ENCODE peak calls at places on chromosomes 3 and 15, in eight cellular contexts. H is psoas muscle; L is transverse colon; Q is ascending aorta; S is gastrocnemius medialis; J is SK-N-SH; K is lung; O is naive thymus-derived CD4-positive, alpha-beta T cell. D is an unnamed sample. For H3K4me1 and H3K9me3, the result is how much of the 10 kb centered on the place peaks cover.

GRCh38 chr3:197023998-197024651 is 5.5 kb downstream of the MELTF start:
- DNase-seq in S (no peak), J (no peak), O (no peak), H (peak), L (no peak), K (no peak), Q (no peak), D (no peak)

GRCh38 chr3:175260145-175260794 is 401.1 kb downstream of the NAALADL2 start:
- DNase-seq in H (no peak), K (no peak), O (no peak), J (no peak), L (no peak), Q (no peak), S (no peak), D (no peak)

GRCh38 chr3:123634149-123635051 is 49.5 kb upstream of the HACD2 start:
- DNase-seq in Q (no peak), H (no peak), S (no peak), L (no peak), J (no peak), K (no peak), O (no peak), D (peak)

GRCh38 chr3:162217603-162218002 is 721.0 kb downstream of the OTOL1 start:
- DNase-seq in Q (no peak), S (peak), J (no peak), L (no peak), K (no peak), H (no peak), O (no peak), D (no peak)

GRCh38 chr3:129597087-129597791 is 9.2 kb downstream of the PLXND1 start:
- DNase-seq in S (no peak), O (no peak), H (no peak), L (no peak), J (no peak), K (no peak), Q (no peak), D (peak)

GRCh38 chr3:81173514-81173913 is 587.9 kb downstream of the GBE1 start:
- DNase-seq in J (no peak), O (no peak), L (no peak), H (no peak), Q (no peak), S (no peak), K (no peak), D (no peak)

GRCh38 chr3:186413615-186414415 is 51.8 kb upstream of the DGKG start:
- DNase-seq in Q (no peak), H (peak), L (peak), J (peak), S (peak), K (peak), O (no peak), D (peak)

GRCh38 chr3:125353128-125353527 is 22.0 kb downstream of the ZNF148 start:
- DNase-seq in K (no peak), S (no peak), O (no peak), H (no peak), L (no peak), J (no peak), Q (no peak), D (no peak)

GRCh38 chr3:47512416-47513124 is 942 bp downstream of the ELP6 start:
- DNase-seq in H (peak), K (no peak), Q (no peak), L (peak), O (no peak), S (no peak), J (peak), D (peak)

GRCh38 chr3:170108955-170109354 is 71.2 kb downstream of the GPR160 start:
- DNase-seq in S (no peak), K (no peak), O (no peak), H (no peak), L (no peak), J (no peak), Q (no peak), D (no peak)

GRCh38 chr15:77605582-77605981 is 27.1 kb downstream of the LINGO1 start:
- DNase-seq in J (no peak), L (no peak), S (no peak), O (no peak), H (no peak), K (no peak), Q (no peak), D (peak)

GRCh38 chr3:22319446-22319845 is 568.4 kb upstream of the ZNF385D start:
- DNase-seq in L (no peak), Q (no peak), J (no peak), K (no peak), O (no peak), H (no peak), S (no peak), D (no peak)

GRCh38 chr15:69983696-69984265 is 113.9 kb downstream of the TLE3 start:
- DNase-seq in K (no peak), H (no peak), O (no peak), S (no peak), J (no peak), Q (no peak), L (no peak), D (no peak)

GRCh38 chr3:146125946-146126345 is 35.0 kb downstream of the PLOD2 start:
- DNase-seq in L (no peak), Q (no peak), H (no peak), J (no peak), S (no peak), K (no peak), O (no peak), D (no peak)

GRCh38 chr3:189099031-189099471 is 72.7 kb upstream of the TPRG1 start:
- DNase-seq in S (peak), L (peak), K (peak), O (no peak), Q (peak), J (no peak), H (peak), D (no peak)

GRCh38 chr3:100072328-100073048 is 41.8 kb downstream of the FILIP1L start:
- DNase-seq in J (no peak), O (no peak), L (no peak), S (peak), Q (no peak), K (no peak), H (no peak), D (peak)

GRCh38 chr3:144566320-144566719 is 594.7 kb downstream of the DIPK2A start:
- DNase-seq in S (no peak), O (no peak), H (no peak), L (no peak), J (no peak), K (no peak), Q (no peak), D (no peak)

GRCh38 chr3:50126287-50127211 is 28.6 kb upstream of the SEMA3F start:
- DNase-seq in H (peak), L (no peak), O (no peak), S (no peak), J (peak), Q (no peak), K (no peak), D (peak)

GRCh38 chr15:66130496-66131014 is 123.0 kb downstream of the MEGF11 start:
- DNase-seq in O (no peak), J (no peak), Q (no peak), S (no peak), L (no peak), H (no peak), K (no peak), D (no peak)

GRCh38 chr15:58437531-58438105 is 5.8 kb downstream of the LIPC start:
- DNase-seq in K (no peak), L (no peak), H (no peak), O (no peak), Q (no peak), S (no peak), J (no peak), D (no peak)

GRCh38 chr3:15858547-15859506 is 61.0 kb upstream of the ANKRD28 start:
- DNase-seq in J (peak), H (peak), S (peak), K (peak), Q (no peak), L (peak), O (peak), D (peak)

DNA sequence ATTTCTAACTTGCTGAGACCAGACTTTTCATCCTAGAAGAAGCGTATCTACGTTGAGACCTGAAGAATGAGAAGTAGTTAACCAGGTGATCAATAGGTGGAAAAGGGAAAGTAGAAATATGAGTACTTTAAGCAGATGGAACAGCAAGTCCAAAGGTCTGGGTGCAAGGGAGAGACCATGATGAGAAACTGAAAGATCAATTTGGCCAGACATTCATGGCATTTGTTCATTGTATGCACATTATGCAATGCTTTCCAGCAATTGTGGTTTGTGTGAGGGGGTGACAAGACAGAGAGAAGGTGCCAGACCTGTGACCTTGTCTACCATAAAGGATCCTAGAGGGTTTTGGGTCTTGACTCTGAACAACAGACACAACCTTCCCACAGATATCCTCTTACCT is 63.2 kb upstream of the PSMD6 start:
- DNase-seq in K (no peak), H (no peak), J (no peak), S (no peak), Q (no peak), L (no peak), O (no peak), D (no peak)
- H3K4me1 ChIP-seq in K (under half), H (under half), J (under half), S (under half), Q (under half), L (under half), O (under half), D (under half)

DNA sequence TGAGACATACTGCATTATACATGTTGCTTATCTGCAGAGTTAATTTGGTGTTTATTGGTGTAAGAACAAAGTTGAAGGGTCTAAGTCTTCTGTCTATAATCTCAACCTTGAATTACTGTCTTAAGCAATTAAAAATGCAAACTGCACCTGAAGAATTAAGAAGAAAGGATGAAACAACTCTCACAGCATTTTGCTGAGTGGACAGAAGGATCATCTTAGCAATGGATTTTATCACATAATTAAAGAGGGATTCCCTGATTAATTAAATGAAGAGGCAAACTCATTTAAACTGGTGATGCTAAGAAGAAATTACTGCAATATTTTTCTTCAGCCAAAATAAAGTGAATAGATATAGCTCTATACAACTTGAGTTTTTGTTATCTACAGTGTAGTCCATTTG is 298.9 kb upstream of the TGFBR2 start:
- DNase-seq in L (no peak), K (no peak), O (no peak), J (no peak), H (no peak), S (no peak), Q (no peak), D (no peak)
- H3K27ac ChIP-seq in L (peak), K (no peak), O (no peak), J (no peak), H (no peak), S (peak), Q (peak), D (no peak)

GRCh38 chr15:22237891-22238275 is 157.6 kb downstream of the OR4M2 start:
- DNase-seq in J (no peak), L (no peak), H (no peak), Q (no peak), O (no peak), K (no peak), S (no peak), D (no peak)
- H3K9me3 ChIP-seq in J (under half), L (under half), H (under half), Q (under half), O (under half), K (under half), S (under half), D (under half)

DNA sequence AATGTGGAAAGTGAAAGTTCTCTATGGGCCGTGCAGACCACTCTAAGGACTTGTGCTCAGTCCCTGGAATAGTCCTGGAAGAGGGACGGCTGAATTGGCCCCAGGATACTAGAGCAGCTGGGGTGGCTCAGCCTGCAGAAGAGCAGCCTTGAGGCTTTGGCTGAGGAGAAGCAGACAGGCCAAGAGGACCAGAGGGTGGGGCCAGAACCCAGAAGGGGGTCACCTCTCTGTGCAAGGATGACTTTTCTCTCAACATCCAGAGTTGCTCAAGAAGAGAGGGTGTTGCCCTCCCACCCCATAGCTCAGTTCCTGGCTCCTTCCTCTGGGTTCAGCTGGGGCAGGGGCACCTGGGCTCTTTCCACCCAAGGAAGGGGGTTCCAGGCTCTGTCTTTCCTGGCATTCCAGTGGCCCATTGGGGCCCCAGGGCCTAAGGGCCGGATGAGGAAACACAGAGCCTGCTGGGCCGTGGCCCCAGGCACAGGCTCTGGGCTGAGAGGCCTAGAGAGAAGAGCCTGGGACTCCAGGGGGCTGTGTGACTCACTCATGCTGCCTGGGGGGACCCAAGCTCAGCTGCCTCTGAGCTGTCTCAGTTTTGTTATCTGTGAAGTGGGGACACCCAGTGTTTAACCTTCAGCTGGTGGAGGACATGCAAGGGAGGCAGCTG is 8.5 kb upstream of the FBLN2 start:
- DNase-seq in J (no peak), L (no peak), H (peak), Q (no peak), S (peak), O (no peak), K (no peak), D (no peak)
- H3K4me1 ChIP-seq in J (under half), L (under half), H (under half), Q (under half), S (under half), O (under half), K (under half), D (under half)

DNA sequence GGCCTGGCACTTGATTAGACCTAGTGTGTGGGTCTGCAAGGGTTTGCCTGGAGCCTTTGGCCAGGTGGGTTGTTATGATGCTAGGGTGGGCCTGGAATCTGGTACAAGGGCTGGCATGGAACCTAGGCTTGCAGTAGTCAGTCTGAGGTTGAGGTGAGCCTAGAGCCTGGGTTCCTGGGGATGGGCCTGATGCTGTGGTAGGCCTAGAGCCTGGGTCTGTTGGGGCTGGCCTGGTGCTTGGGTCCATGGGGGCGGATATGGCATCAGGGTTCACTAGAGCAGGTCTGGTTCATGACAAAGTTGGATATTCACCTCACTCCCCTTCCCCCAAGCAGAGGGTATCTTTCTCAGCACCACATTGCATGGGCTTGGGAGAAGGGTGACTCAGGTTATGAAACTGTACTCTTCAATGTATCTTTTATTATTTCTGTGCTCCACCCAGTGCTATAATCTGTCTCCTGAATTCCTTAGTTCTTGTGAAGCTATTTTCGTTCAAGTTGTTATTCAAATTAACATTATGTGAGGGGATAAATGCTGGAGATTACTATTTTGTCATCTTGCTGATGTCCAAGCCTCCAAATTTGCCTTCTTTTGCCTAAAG is 274.4 kb downstream of the NFKBIZ start:
- DNase-seq in Q (no peak), L (no peak), O (no peak), K (no peak), S (no peak), H (no peak), J (no peak), D (no peak)
- H3K27ac ChIP-seq in Q (peak), L (no peak), O (no peak), K (no peak), S (peak), H (no peak), J (no peak), D (no peak)

GRCh38 chr3:183443395-183444132 is 15.1 kb upstream of the MCF2L2 start:
- DNase-seq in J (no peak), O (no peak), K (no peak), Q (no peak), H (no peak), S (no peak), L (no peak), D (no peak)
- H3K9me3 ChIP-seq in J (under half), O (under half), K (under half), Q (under half), H (under half), S (under half), L (under half), D (under half)

GRCh38 chr15:63076136-63077005 is 33.8 kb downstream of the TPM1 start:
- DNase-seq in H (no peak), K (no peak), S (no peak), Q (no peak), J (no peak), O (no peak), L (no peak), D (no peak)
- H3K4me1 ChIP-seq in H (under half), K (under half), S (under half), Q (under half), J (under half), O (under half), L (under half), D (under half)

DNA sequence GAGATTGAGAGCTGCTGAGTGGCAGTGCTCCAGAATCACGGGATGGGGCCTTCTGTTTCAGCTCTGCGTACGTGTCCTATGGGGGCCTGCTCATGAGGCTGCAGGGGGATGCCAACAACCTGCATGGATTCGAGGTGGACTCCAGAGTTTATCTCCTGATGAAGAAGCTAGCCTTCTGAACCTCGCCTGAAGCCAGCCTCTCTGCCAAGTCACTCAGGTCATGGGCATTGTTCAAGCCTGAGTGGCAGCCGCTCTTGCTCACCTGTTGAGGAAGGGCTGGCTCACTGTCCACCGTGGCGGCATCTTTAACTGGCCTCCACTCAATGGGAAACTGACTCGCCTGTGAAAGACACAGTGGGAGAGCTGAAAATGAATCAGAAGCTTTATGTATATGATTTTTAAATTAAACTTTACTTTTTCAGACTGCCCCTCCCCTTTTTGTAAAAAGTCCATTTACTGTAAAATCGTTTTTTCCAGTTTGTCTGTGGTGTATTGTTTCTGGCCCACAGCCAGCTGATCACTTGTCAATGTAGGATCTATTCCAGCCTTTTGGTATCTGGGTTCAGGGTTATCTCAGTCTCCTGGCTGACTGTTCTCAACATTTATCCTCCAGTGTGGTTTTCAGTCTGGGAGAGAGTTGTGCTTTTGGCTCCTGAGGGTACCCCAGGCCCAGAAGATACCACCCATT is 6.8 kb downstream of the POLR2H start:
- DNase-seq in Q (no peak), O (no peak), H (peak), J (no peak), S (no peak), K (no peak), L (no peak), D (no peak)
- H3K27ac ChIP-seq in Q (peak), O (no peak), H (peak), J (no peak), S (peak), K (no peak), L (no peak), D (no peak)

D was measured in SJCRH30.